ENCODE peak calls at places on chromosomes 11 and 22, in seven cellular contexts. One of them, this sample, is unnamed.

GRCh38 chr11:75582935-75583709 is 21.1 kb downstream of the SERPINH1 start:
- DNase-seq in ovary: peak; percentile 78
- DNase-seq in keratinocyte: no peak
- DNase-seq in tibial artery: peak; percentile 59
- DNase-seq in transverse colon: peak; percentile 57
- DNase-seq in Peyer's patch: peak; percentile 34
- DNase-seq in heart left ventricle: peak; percentile 84
- DNase-seq in this sample: peak; percentile 81

GRCh38 chr11:99937330-99937729 is 749.8 kb upstream of the ARHGAP42 start:
- DNase-seq in ovary: no peak
- DNase-seq in keratinocyte: no peak
- DNase-seq in tibial artery: no peak
- DNase-seq in transverse colon: no peak
- DNase-seq in Peyer's patch: no peak
- DNase-seq in heart left ventricle: no peak
- DNase-seq in this sample: no peak

GRCh38 chr11:69674267-69674885 is 777 bp downstream of the LTO1 start:
- DNase-seq in ovary: no peak
- DNase-seq in keratinocyte: no peak
- DNase-seq in tibial artery: no peak
- DNase-seq in transverse colon: no peak
- DNase-seq in Peyer's patch: no peak
- DNase-seq in heart left ventricle: no peak
- DNase-seq in this sample: no peak

GRCh38 chr22:47836957-47837356 is 1074.5 kb downstream of the TBC1D22A start:
- DNase-seq in ovary: no peak
- DNase-seq in keratinocyte: peak; percentile 92
- DNase-seq in tibial artery: no peak
- DNase-seq in transverse colon: no peak
- DNase-seq in Peyer's patch: no peak
- DNase-seq in heart left ventricle: no peak
- DNase-seq in this sample: no peak

GRCh38 chr11:113773092-113773415 is 438 bp downstream of the ZW10 start:
- DNase-seq in ovary: no peak
- DNase-seq in keratinocyte: no peak
- DNase-seq in tibial artery: peak; percentile 36
- DNase-seq in transverse colon: peak; percentile 29
- DNase-seq in Peyer's patch: no peak
- DNase-seq in heart left ventricle: peak; percentile 42
- DNase-seq in this sample: no peak

GRCh38 chr11:65559951-65560537 is 1.9 kb upstream of the LTBP3 start:
- DNase-seq in ovary: no peak
- DNase-seq in keratinocyte: peak; percentile 94
- DNase-seq in tibial artery: no peak
- DNase-seq in transverse colon: peak; percentile 64
- DNase-seq in Peyer's patch: no peak
- DNase-seq in heart left ventricle: no peak
- DNase-seq in this sample: no peak

GRCh38 chr22:23538502-23538860 is 41.6 kb downstream of the IGLL1 start:
- DNase-seq in ovary: no peak
- DNase-seq in keratinocyte: no peak
- DNase-seq in tibial artery: no peak
- DNase-seq in transverse colon: no peak
- DNase-seq in Peyer's patch: no peak
- DNase-seq in heart left ventricle: no peak
- DNase-seq in this sample: peak; percentile 32

GRCh38 chr11:114738954-114739353 is 60.6 kb downstream of the NXPE2 start:
- DNase-seq in ovary: no peak
- DNase-seq in keratinocyte: peak; percentile 19
- DNase-seq in tibial artery: no peak
- DNase-seq in transverse colon: peak; percentile 68
- DNase-seq in Peyer's patch: no peak
- DNase-seq in heart left ventricle: no peak
- DNase-seq in this sample: no peak

GRCh38 chr11:119188887-119189286 is 3.6 kb downstream of the NHERF4 start:
- DNase-seq in ovary: no peak
- DNase-seq in keratinocyte: no peak
- DNase-seq in tibial artery: no peak
- DNase-seq in transverse colon: no peak
- DNase-seq in Peyer's patch: no peak
- DNase-seq in heart left ventricle: no peak
- DNase-seq in this sample: no peak

GRCh38 chr11:118241191-118242098 is 10.7 kb downstream of the MPZL3 start:
- DNase-seq in ovary: no peak
- DNase-seq in keratinocyte: peak; percentile 35
- DNase-seq in tibial artery: no peak
- DNase-seq in transverse colon: peak; percentile 43
- DNase-seq in Peyer's patch: no peak
- DNase-seq in heart left ventricle: no peak
- DNase-seq in this sample: no peak

GRCh38 chr11:45904309-45904915 is 2.7 kb downstream of the FREY1 start:
- DNase-seq in ovary: no peak
- DNase-seq in keratinocyte: no peak
- DNase-seq in tibial artery: no peak
- DNase-seq in transverse colon: no peak
- DNase-seq in Peyer's patch: no peak
- DNase-seq in heart left ventricle: no peak
- DNase-seq in this sample: no peak

GRCh38 chr11:1746516-1746931 is 3.9 kb downstream of the IFITM10 start:
- DNase-seq in ovary: no peak
- DNase-seq in keratinocyte: no peak
- DNase-seq in tibial artery: no peak
- DNase-seq in transverse colon: peak; percentile 21
- DNase-seq in Peyer's patch: no peak
- DNase-seq in heart left ventricle: no peak
- DNase-seq in this sample: peak; percentile 66

GRCh38 chr11:69430566-69430965 is 50.9 kb upstream of the LINC01488 start:
- DNase-seq in ovary: no peak
- DNase-seq in keratinocyte: no peak
- DNase-seq in tibial artery: no peak
- DNase-seq in transverse colon: no peak
- DNase-seq in Peyer's patch: no peak
- DNase-seq in heart left ventricle: no peak
- DNase-seq in this sample: peak; percentile 25

GRCh38 chr11:10305262-10305963 is 540 bp downstream of the ADM start:
- DNase-seq in ovary: peak; percentile 46
- DNase-seq in keratinocyte: no peak
- DNase-seq in tibial artery: peak; percentile 44
- DNase-seq in transverse colon: peak; percentile 51
- DNase-seq in Peyer's patch: peak; percentile 41
- DNase-seq in heart left ventricle: peak; percentile 59
- DNase-seq in this sample: peak; percentile 81

GRCh38 chr11:34204396-34205279 is 99.2 kb downstream of the NAT10 start:
- DNase-seq in ovary: no peak
- DNase-seq in keratinocyte: peak; percentile 66
- DNase-seq in tibial artery: no peak
- DNase-seq in transverse colon: no peak
- DNase-seq in Peyer's patch: no peak
- DNase-seq in heart left ventricle: no peak
- DNase-seq in this sample: no peak

GRCh38 chr22:46457502-46458488 is 79.6 kb downstream of the CELSR1 start:
- DNase-seq in ovary: no peak
- DNase-seq in keratinocyte: peak; percentile 78
- DNase-seq in tibial artery: no peak
- DNase-seq in transverse colon: no peak
- DNase-seq in Peyer's patch: no peak
- DNase-seq in heart left ventricle: no peak
- DNase-seq in this sample: no peak

GRCh38 chr11:69367211-69367964 is 73.4 kb downstream of the MYEOV start:
- DNase-seq in ovary: no peak
- DNase-seq in keratinocyte: no peak
- DNase-seq in tibial artery: no peak
- DNase-seq in transverse colon: no peak
- DNase-seq in Peyer's patch: no peak
- DNase-seq in heart left ventricle: no peak
- DNase-seq in this sample: no peak

GRCh38 chr11:27913650-27914049 is 194.3 kb downstream of the KIF18A start:
- DNase-seq in ovary: no peak
- DNase-seq in keratinocyte: no peak
- DNase-seq in tibial artery: no peak
- DNase-seq in transverse colon: no peak
- DNase-seq in Peyer's patch: no peak
- DNase-seq in heart left ventricle: no peak
- DNase-seq in this sample: no peak

GRCh38 chr11:67268036-67268683 is 1.9 kb downstream of the GRK2 start:
- DNase-seq in ovary: no peak
- DNase-seq in keratinocyte: no peak
- DNase-seq in tibial artery: peak; percentile 54
- DNase-seq in transverse colon: peak; percentile 54
- DNase-seq in Peyer's patch: peak; percentile 76
- DNase-seq in heart left ventricle: peak; percentile 28
- DNase-seq in this sample: peak; percentile 51

GRCh38 chr11:33934450-33934849 is 42.6 kb upstream of the LMO2 start:
- DNase-seq in ovary: no peak
- DNase-seq in keratinocyte: no peak
- DNase-seq in tibial artery: no peak
- DNase-seq in transverse colon: no peak
- DNase-seq in Peyer's patch: no peak
- DNase-seq in heart left ventricle: no peak
- DNase-seq in this sample: no peak

GRCh38 chr11:59551651-59552521 is 40.5 kb downstream of the OR4D9 start:
- DNase-seq in ovary: peak; percentile 61
- DNase-seq in keratinocyte: no peak
- DNase-seq in tibial artery: peak; percentile 60
- DNase-seq in transverse colon: no peak
- DNase-seq in Peyer's patch: no peak
- DNase-seq in heart left ventricle: no peak
- DNase-seq in this sample: no peak

GRCh38 chr11:82969811-82970210 is 68.3 kb downstream of the DDIAS start:
- DNase-seq in ovary: no peak
- DNase-seq in keratinocyte: no peak
- DNase-seq in tibial artery: no peak
- DNase-seq in transverse colon: no peak
- DNase-seq in Peyer's patch: peak; percentile 62
- DNase-seq in heart left ventricle: no peak
- DNase-seq in this sample: no peak

GRCh38 chr11:107439586-107440201 is 17.9 kb downstream of the CWF19L2 start:
- DNase-seq in ovary: no peak
- DNase-seq in keratinocyte: no peak
- DNase-seq in tibial artery: no peak
- DNase-seq in transverse colon: no peak
- DNase-seq in Peyer's patch: no peak
- DNase-seq in heart left ventricle: no peak
- DNase-seq in this sample: no peak

GRCh38 chr11:76660533-76661305 is 9.8 kb downstream of the LRRC32 start:
- DNase-seq in ovary: no peak
- DNase-seq in keratinocyte: no peak
- DNase-seq in tibial artery: peak; percentile 17
- DNase-seq in transverse colon: peak; percentile 6
- DNase-seq in Peyer's patch: no peak
- DNase-seq in heart left ventricle: peak; percentile 27
- DNase-seq in this sample: peak; percentile 66

GRCh38 chr11:2869561-2870427 is 15.8 kb downstream of the CDKN1C start:
- DNase-seq in ovary: no peak
- DNase-seq in keratinocyte: no peak
- DNase-seq in tibial artery: no peak
- DNase-seq in transverse colon: no peak
- DNase-seq in Peyer's patch: no peak
- DNase-seq in heart left ventricle: no peak
- DNase-seq in this sample: no peak

GRCh38 chr22:22398530-22399327 is 109.8 kb downstream of the ZNF280B start:
- DNase-seq in ovary: no peak
- DNase-seq in keratinocyte: no peak
- DNase-seq in tibial artery: no peak
- DNase-seq in transverse colon: no peak
- DNase-seq in Peyer's patch: no peak
- DNase-seq in heart left ventricle: no peak
- DNase-seq in this sample: no peak
- H3K27me3 ChIP-seq in ovary: no peaks in the 10 kb centered on the region
- H3K27me3 ChIP-seq in keratinocyte: peaks cover 9% of the 10 kb centered on the region
- H3K27me3 ChIP-seq in tibial artery: peaks cover 18% of the 10 kb centered on the region
- H3K27me3 ChIP-seq in transverse colon: no peaks in the 10 kb centered on the region
- H3K27me3 ChIP-seq in Peyer's patch: no peaks in the 10 kb centered on the region
- H3K27me3 ChIP-seq in heart left ventricle: no peaks in the 10 kb centered on the region
- H3K27me3 ChIP-seq in this sample: no peaks in the 10 kb centered on the region

GRCh38 chr22:20054034-20054427 is 26.0 kb upstream of the DGCR8 start:
- DNase-seq in ovary: no peak
- DNase-seq in keratinocyte: no peak
- DNase-seq in tibial artery: no peak
- DNase-seq in transverse colon: no peak
- DNase-seq in Peyer's patch: no peak
- DNase-seq in heart left ventricle: no peak
- DNase-seq in this sample: no peak

GRCh38 chr22:20056161-20056560 is 23.9 kb upstream of the DGCR8 start:
- DNase-seq in ovary: no peak
- DNase-seq in keratinocyte: no peak
- DNase-seq in tibial artery: no peak
- DNase-seq in transverse colon: no peak
- DNase-seq in Peyer's patch: no peak
- DNase-seq in heart left ventricle: no peak
- DNase-seq in this sample: no peak

GRCh38 chr22:20055654-20056053 is 24.4 kb upstream of the DGCR8 start:
- DNase-seq in ovary: no peak
- DNase-seq in keratinocyte: no peak
- DNase-seq in tibial artery: no peak
- DNase-seq in transverse colon: no peak
- DNase-seq in Peyer's patch: no peak
- DNase-seq in heart left ventricle: no peak
- DNase-seq in this sample: no peak

GRCh38 chr22:20054485-20054884 is 25.6 kb upstream of the DGCR8 start:
- DNase-seq in ovary: no peak
- DNase-seq in keratinocyte: no peak
- DNase-seq in tibial artery: no peak
- DNase-seq in transverse colon: no peak
- DNase-seq in Peyer's patch: no peak
- DNase-seq in heart left ventricle: no peak
- DNase-seq in this sample: no peak

GRCh38 chr22:20055144-20055543 is 24.9 kb upstream of the DGCR8 start:
- DNase-seq in ovary: no peak
- DNase-seq in keratinocyte: no peak
- DNase-seq in tibial artery: no peak
- DNase-seq in transverse colon: no peak
- DNase-seq in Peyer's patch: no peak
- DNase-seq in heart left ventricle: no peak
- DNase-seq in this sample: no peak
- H3K36me3 ChIP-seq in ovary: no peaks in the 10 kb centered on the region
- H3K36me3 ChIP-seq in keratinocyte: peaks cover 10% of the 10 kb centered on the region
- H3K36me3 ChIP-seq in tibial artery: peaks cover 73% of the 10 kb centered on the region
- H3K36me3 ChIP-seq in transverse colon: no peaks in the 10 kb centered on the region
- H3K36me3 ChIP-seq in Peyer's patch: no peaks in the 10 kb centered on the region
- H3K36me3 ChIP-seq in heart left ventricle: peaks cover 72% of the 10 kb centered on the region
- H3K36me3 ChIP-seq in this sample: peaks cover 2% of the 10 kb centered on the region

DNA sequence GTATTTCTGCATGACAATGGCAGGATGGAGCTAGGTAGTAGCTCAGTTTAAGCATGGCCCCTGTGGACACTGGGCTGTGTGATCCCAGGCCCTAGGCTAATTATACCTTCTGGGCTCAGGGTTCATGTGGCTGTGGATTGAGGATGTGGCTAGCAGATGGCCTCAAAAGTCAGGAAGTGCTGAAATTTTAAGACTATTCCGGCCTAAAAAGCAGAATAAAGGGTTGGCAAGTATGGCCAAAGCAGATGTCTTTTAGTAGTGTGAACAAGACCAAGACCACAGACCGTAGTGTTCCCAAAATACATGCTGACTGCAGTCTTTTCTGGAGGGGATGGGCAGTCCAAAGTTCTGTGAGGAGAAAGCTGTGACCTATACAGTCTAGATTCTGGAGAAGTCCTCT is 115.7 kb upstream of the RAG2 start:
- DNase-seq in ovary: no peak
- DNase-seq in keratinocyte: no peak
- DNase-seq in tibial artery: peak; percentile 25
- DNase-seq in transverse colon: peak; percentile 7
- DNase-seq in Peyer's patch: no peak
- DNase-seq in heart left ventricle: peak; percentile 28
- DNase-seq in this sample: no peak
- H3K27me3 ChIP-seq in ovary: no peaks in the 10 kb centered on the region
- H3K27me3 ChIP-seq in keratinocyte: no peaks in the 10 kb centered on the region
- H3K27me3 ChIP-seq in tibial artery: no peaks in the 10 kb centered on the region
- H3K27me3 ChIP-seq in transverse colon: no peaks in the 10 kb centered on the region
- H3K27me3 ChIP-seq in Peyer's patch: no peaks in the 10 kb centered on the region
- H3K27me3 ChIP-seq in heart left ventricle: no peaks in the 10 kb centered on the region
- H3K27me3 ChIP-seq in this sample: no peaks in the 10 kb centered on the region

GRCh38 chr11:128948583-128948982 is 5.9 kb upstream of the TP53AIP1 start:
- DNase-seq in ovary: no peak
- DNase-seq in keratinocyte: no peak
- DNase-seq in tibial artery: no peak
- DNase-seq in transverse colon: no peak
- DNase-seq in Peyer's patch: no peak
- DNase-seq in heart left ventricle: no peak
- DNase-seq in this sample: no peak
- H3K36me3 ChIP-seq in ovary: no peaks in the 10 kb centered on the region
- H3K36me3 ChIP-seq in keratinocyte: no peaks in the 10 kb centered on the region
- H3K36me3 ChIP-seq in tibial artery: no peaks in the 10 kb centered on the region
- H3K36me3 ChIP-seq in transverse colon: no peaks in the 10 kb centered on the region
- H3K36me3 ChIP-seq in Peyer's patch: no peaks in the 10 kb centered on the region
- H3K36me3 ChIP-seq in heart left ventricle: no peaks in the 10 kb centered on the region
- H3K36me3 ChIP-seq in this sample: no peaks in the 10 kb centered on the region